ENCODE peak calls at places on chromosomes 12 and 14, in nine cellular contexts. N is transverse colon, E is ovary, M is IMR-90, S is esophagus muscularis mucosa, A is right lobe of liver, Y is spleen, I is esophagus squamous epithelium, F is heart left ventricle. D is an unnamed sample.

GRCh38 chr14:50344116-50344775 is 32.1 kb downstream of the DMAC2L start:
- DNase-seq in N (no peak), E (no peak), M (peak; percentile 63), S (no peak), A (no peak), Y (no peak), I (no peak), F (no peak), D (no peak)

GRCh38 chr12:1117970-1118563 is 127.0 kb downstream of the ERC1 start:
- DNase-seq in N (peak; percentile 78), E (peak; percentile 74), M (peak; percentile 79), S (no peak), A (peak; percentile 69), Y (peak; percentile 81), I (no peak), F (peak; percentile 46), D (peak; percentile 70)

GRCh38 chr12:72075891-72076557 is 137.4 kb downstream of the TPH2 start:
- DNase-seq in N (no peak), E (no peak), M (no peak), S (no peak), A (no peak), Y (no peak), I (no peak), F (no peak), D (no peak)

GRCh38 chr14:72892879-72893635 is 844 bp downstream of the DPF3 start:
- DNase-seq in N (peak; percentile 33), E (peak; percentile 58), M (no peak), S (no peak), A (peak; percentile 70), Y (peak; percentile 83), I (no peak), F (no peak), D (no peak)

GRCh38 chr14:104774453-104775072 is 21.0 kb downstream of the AKT1 start:
- DNase-seq in N (no peak), E (no peak), M (no peak), S (no peak), A (no peak), Y (no peak), I (no peak), F (no peak), D (no peak)

GRCh38 chr14:40280652-40281051 is 848.4 kb upstream of the FBXO33 start:
- DNase-seq in N (no peak), E (no peak), M (no peak), S (no peak), A (no peak), Y (no peak), I (no peak), F (no peak), D (no peak)

GRCh38 chr12:68236421-68237059 is 10.9 kb upstream of the IL26 start:
- DNase-seq in N (no peak), E (no peak), M (no peak), S (no peak), A (peak; percentile 45), Y (no peak), I (no peak), F (no peak), D (no peak)

GRCh38 chr12:89799316-89799715 is 90.7 kb upstream of the ATP2B1 start:
- DNase-seq in N (no peak), E (no peak), M (no peak), S (no peak), A (no peak), Y (no peak), I (no peak), F (no peak), D (no peak)

GRCh38 chr12:118102070-118102469 is 1.7 kb downstream of the VSIG10 start:
- DNase-seq in N (peak; percentile 35), E (no peak), M (peak; percentile 8), S (no peak), A (no peak), Y (no peak), I (no peak), F (no peak), D (no peak)

GRCh38 chr12:62613092-62613491 is 146.5 kb downstream of the MON2 start:
- DNase-seq in N (no peak), E (no peak), M (no peak), S (no peak), A (no peak), Y (no peak), I (no peak), F (no peak), D (no peak)

GRCh38 chr12:89516633-89517032 is 8.0 kb downstream of the GALNT4 start:
- DNase-seq in N (no peak), E (no peak), M (no peak), S (no peak), A (no peak), Y (no peak), I (no peak), F (no peak), D (no peak)

DNA sequence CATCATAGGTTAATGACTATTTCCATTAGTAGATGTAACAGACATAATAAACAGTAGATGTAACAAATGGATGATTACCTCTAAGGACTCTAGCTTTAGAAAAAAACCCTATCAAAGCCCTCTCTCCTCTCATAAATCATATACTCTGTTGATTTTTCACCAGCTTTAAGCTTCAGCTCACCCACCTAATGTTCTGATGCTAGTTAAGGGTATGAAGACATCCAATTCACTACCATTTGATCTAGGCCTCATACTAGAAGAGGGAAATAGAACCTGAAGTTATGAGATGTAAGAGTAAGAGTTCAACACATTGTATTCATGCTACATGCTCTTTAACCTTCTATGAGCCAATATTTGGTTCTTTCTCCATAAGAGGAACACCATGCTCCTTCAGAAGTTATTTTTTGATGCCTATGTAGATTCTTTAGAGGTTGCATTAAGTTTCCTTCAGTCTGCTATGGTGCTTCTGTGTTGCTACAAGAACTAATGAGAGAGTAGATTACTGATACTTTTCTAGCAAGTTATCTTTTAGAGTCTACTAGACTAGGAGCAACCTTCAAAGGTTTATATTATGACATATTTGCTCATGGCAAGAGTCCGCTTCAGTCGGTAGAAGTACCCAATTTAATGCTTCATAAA is 16.0 kb downstream of the A2M start:
- DNase-seq in N (no peak), E (no peak), M (no peak), S (no peak), A (no peak), Y (no peak), I (no peak), F (no peak), D (no peak)
- H3K36me3 ChIP-seq in N (peaks cover 8% of the 10 kb centered on the region), E (no peaks in the 10 kb centered on the region), M (peaks cover 4% of the 10 kb centered on the region), S (peaks cover 78% of the 10 kb centered on the region), A (peaks cover 28% of the 10 kb centered on the region), Y (peaks cover 34% of the 10 kb centered on the region), I (peaks cover 77% of the 10 kb centered on the region), F (peaks cover 98% of the 10 kb centered on the region), D (peaks cover 7% of the 10 kb centered on the region)

GRCh38 chr12:32273063-32273521 is 126.3 kb upstream of the FGD4 start:
- DNase-seq in N (no peak), E (no peak), M (peak; percentile 90), S (no peak), A (no peak), Y (no peak), I (no peak), F (no peak), D (no peak)

GRCh38 chr12:32274665-32275064 is 124.7 kb upstream of the FGD4 start:
- DNase-seq in N (no peak), E (no peak), M (no peak), S (no peak), A (no peak), Y (no peak), I (no peak), F (no peak), D (no peak)

GRCh38 chr12:32270818-32271710 is 128.3 kb upstream of the FGD4 start:
- DNase-seq in N (no peak), E (no peak), M (peak; percentile 62), S (no peak), A (no peak), Y (no peak), I (no peak), F (no peak), D (no peak)

GRCh38 chr12:32272465-32272864 is 126.9 kb upstream of the FGD4 start:
- DNase-seq in N (no peak), E (no peak), M (no peak), S (no peak), A (no peak), Y (no peak), I (no peak), F (no peak), D (no peak)

GRCh38 chr12:32273712-32274111 is 125.6 kb upstream of the FGD4 start:
- DNase-seq in N (peak; percentile 55), E (no peak), M (no peak), S (no peak), A (no peak), Y (peak; percentile 90), I (no peak), F (no peak), D (no peak)
- TF ChIP-seq POLR2A in N (peak; percentile 20), E (no peak), M (no peak), S (no peak), A (no peak), Y (no peak), I (no peak), F (no peak), D (no peak)

GRCh38 chr12:128025856-128026255 is 241.1 kb upstream of the TMEM132C start:
- DNase-seq in N (peak; percentile 73), E (no peak), M (no peak), S (no peak), A (no peak), Y (no peak), I (no peak), F (no peak), D (no peak)

GRCh38 chr12:128021561-128021960 is 245.4 kb upstream of the TMEM132C start:
- DNase-seq in N (no peak), E (no peak), M (no peak), S (peak; percentile 60), A (no peak), Y (no peak), I (no peak), F (no peak), D (no peak)

DNA sequence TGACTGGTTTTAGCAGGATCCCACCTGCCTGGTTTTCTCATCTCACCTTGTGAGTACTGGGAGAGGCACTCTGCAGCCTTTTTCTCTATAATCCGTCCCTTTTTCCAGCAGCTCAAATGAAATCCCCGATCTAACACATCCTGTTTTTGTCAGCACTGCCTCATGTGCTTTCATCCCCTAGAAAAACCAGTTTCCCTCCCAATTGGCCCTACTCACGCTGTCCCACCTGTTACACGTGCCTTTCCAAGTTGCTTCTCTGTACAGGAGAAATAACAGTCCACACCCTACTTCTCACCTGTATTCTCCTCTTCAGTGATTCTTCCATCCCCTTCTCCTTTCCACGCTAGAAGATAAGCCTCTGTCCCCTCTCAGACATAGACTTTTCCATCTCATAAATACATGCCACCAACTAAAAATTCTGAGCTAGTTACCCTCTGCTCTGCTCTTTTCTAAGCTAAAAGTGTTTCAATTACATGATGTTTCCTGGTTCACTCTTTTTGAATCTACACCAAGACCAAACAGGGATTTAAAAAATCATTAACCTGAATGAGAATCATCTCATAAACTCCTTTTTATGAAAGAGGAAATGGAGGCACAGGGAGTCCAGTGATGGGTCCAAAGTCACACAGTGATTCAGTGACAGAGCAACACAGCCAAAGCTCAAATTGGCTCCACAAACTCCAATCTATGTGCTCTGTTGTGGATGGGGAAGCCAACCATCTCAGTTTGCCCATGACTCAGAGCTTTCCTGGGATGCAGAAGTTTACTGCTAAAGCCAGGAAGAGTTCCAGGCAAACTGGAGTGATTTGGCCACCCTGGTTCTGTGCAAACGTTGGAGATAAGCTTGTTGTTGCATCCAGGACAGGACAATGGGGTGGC is 240.0 kb upstream of the TMEM132C start:
- DNase-seq in N (peak; percentile 66), E (no peak), M (no peak), S (no peak), A (no peak), Y (no peak), I (no peak), F (no peak), D (no peak)
- H3K27ac ChIP-seq in N (peak overlapping the region; percentile 86), E (no peak overlapping the region), M (no peak overlapping the region), S (no peak overlapping the region), A (no peak overlapping the region), Y (no peak overlapping the region), I (no peak overlapping the region), F (no peak overlapping the region), D (no peak overlapping the region)

GRCh38 chr12:48768147-48768546 is 20.7 kb downstream of the ADCY6 start:
- DNase-seq in N (no peak), E (no peak), M (no peak), S (no peak), A (no peak), Y (no peak), I (no peak), F (no peak), D (no peak)
- H3K36me3 ChIP-seq in N (peaks cover 41% of the 10 kb centered on the region), E (no peaks in the 10 kb centered on the region), M (peaks cover 60% of the 10 kb centered on the region), S (peaks cover 20% of the 10 kb centered on the region), A (peaks cover 7% of the 10 kb centered on the region), Y (peaks cover 5% of the 10 kb centered on the region), I (peaks cover 86% of the 10 kb centered on the region), F (peaks cover 84% of the 10 kb centered on the region), D (peaks cover 4% of the 10 kb centered on the region)